ENCODE peak calls at places on chromosome 2, in four cellular contexts. One of them, this sample, is unnamed. For H3K4me1 and H3K36me3, the result is how much of the 10 kb centered on the place peaks cover.

GRCh38 chr2:120421126-120421829 is 75.3 kb downstream of the INHBB start:
- DNase-seq in osteoblast: peak
- DNase-seq in CD8-positive, alpha-beta T cell: peak
- DNase-seq in tibial nerve: no peak
- DNase-seq in this sample: no peak

GRCh38 chr2:216082805-216083204 is 1.1 kb downstream of the TMEM169 start:
- DNase-seq in osteoblast: no peak
- DNase-seq in CD8-positive, alpha-beta T cell: no peak
- DNase-seq in tibial nerve: no peak
- DNase-seq in this sample: no peak

GRCh38 chr2:12615509-12615908 is 101.2 kb upstream of the TRIB2 start:
- DNase-seq in osteoblast: no peak
- DNase-seq in CD8-positive, alpha-beta T cell: no peak
- DNase-seq in tibial nerve: no peak
- DNase-seq in this sample: no peak

GRCh38 chr2:12717191-12717987 is 653 bp downstream of the TRIB2 start:
- DNase-seq in osteoblast: peak
- DNase-seq in CD8-positive, alpha-beta T cell: peak
- DNase-seq in tibial nerve: no peak
- DNase-seq in this sample: peak

GRCh38 chr2:149661844-149662243 is 74.3 kb upstream of the MMADHC start:
- DNase-seq in osteoblast: peak
- DNase-seq in CD8-positive, alpha-beta T cell: no peak
- DNase-seq in tibial nerve: no peak
- DNase-seq in this sample: no peak

GRCh38 chr2:3606028-3606369 is 11.1 kb downstream of the COLEC11 start:
- DNase-seq in osteoblast: no peak
- DNase-seq in CD8-positive, alpha-beta T cell: peak
- DNase-seq in tibial nerve: no peak
- DNase-seq in this sample: no peak

GRCh38 chr2:165698621-165698946 is 95.5 kb downstream of the GALNT3 start:
- DNase-seq in osteoblast: no peak
- DNase-seq in CD8-positive, alpha-beta T cell: no peak
- DNase-seq in tibial nerve: peak
- DNase-seq in this sample: no peak

GRCh38 chr2:218368150-218368528 is 11.5 kb downstream of the CATIP start:
- DNase-seq in osteoblast: no peak
- DNase-seq in CD8-positive, alpha-beta T cell: no peak
- DNase-seq in tibial nerve: no peak
- DNase-seq in this sample: no peak

GRCh38 chr2:205957452-205958154 is 128.4 kb downstream of the INO80D start:
- DNase-seq in osteoblast: no peak
- DNase-seq in CD8-positive, alpha-beta T cell: no peak
- DNase-seq in tibial nerve: no peak
- DNase-seq in this sample: no peak

GRCh38 chr2:96113367-96113677 is 3.0 kb downstream of the ADRA2B start:
- DNase-seq in osteoblast: no peak
- DNase-seq in CD8-positive, alpha-beta T cell: no peak
- DNase-seq in tibial nerve: no peak
- DNase-seq in this sample: no peak

GRCh38 chr2:99622578-99622977 is 132.8 kb upstream of the REV1 start:
- DNase-seq in osteoblast: no peak
- DNase-seq in CD8-positive, alpha-beta T cell: no peak
- DNase-seq in tibial nerve: no peak
- DNase-seq in this sample: no peak

GRCh38 chr2:177930916-177931315 is 141.7 kb downstream of the PDE11A start:
- DNase-seq in osteoblast: no peak
- DNase-seq in CD8-positive, alpha-beta T cell: no peak
- DNase-seq in tibial nerve: no peak
- DNase-seq in this sample: no peak

GRCh38 chr2:234695981-234696380 is 199.1 kb upstream of the ARL4C start:
- DNase-seq in osteoblast: peak
- DNase-seq in CD8-positive, alpha-beta T cell: no peak
- DNase-seq in tibial nerve: no peak
- DNase-seq in this sample: no peak

GRCh38 chr2:233740875-233741274 is 12.0 kb downstream of the UGT1A3 start:
- DNase-seq in osteoblast: no peak
- DNase-seq in CD8-positive, alpha-beta T cell: no peak
- DNase-seq in tibial nerve: no peak
- DNase-seq in this sample: no peak

GRCh38 chr2:17615728-17616351 is 75.3 kb downstream of the VSNL1 start:
- DNase-seq in osteoblast: peak
- DNase-seq in CD8-positive, alpha-beta T cell: no peak
- DNase-seq in tibial nerve: no peak
- DNase-seq in this sample: no peak

GRCh38 chr2:68974251-68974650 is at the start of gene GKN1:
- DNase-seq in osteoblast: no peak
- DNase-seq in CD8-positive, alpha-beta T cell: no peak
- DNase-seq in tibial nerve: no peak
- DNase-seq in this sample: no peak

GRCh38 chr2:179049203-179049545 is 763 bp downstream of the CCDC141 start:
- DNase-seq in osteoblast: no peak
- DNase-seq in CD8-positive, alpha-beta T cell: peak
- DNase-seq in tibial nerve: no peak
- DNase-seq in this sample: no peak

GRCh38 chr2:202387608-202388342 is 11.6 kb downstream of the BMPR2 start:
- DNase-seq in osteoblast: no peak
- DNase-seq in CD8-positive, alpha-beta T cell: no peak
- DNase-seq in tibial nerve: no peak
- DNase-seq in this sample: no peak

GRCh38 chr2:207202645-207203044 is 36.9 kb upstream of the KLF7 start:
- DNase-seq in osteoblast: peak
- DNase-seq in CD8-positive, alpha-beta T cell: no peak
- DNase-seq in tibial nerve: no peak
- DNase-seq in this sample: no peak

GRCh38 chr2:69271831-69272257 is 115.2 kb downstream of the GFPT1 start:
- DNase-seq in osteoblast: no peak
- DNase-seq in CD8-positive, alpha-beta T cell: no peak
- DNase-seq in tibial nerve: no peak
- DNase-seq in this sample: peak

GRCh38 chr2:230473378-230473777 is 57.4 kb downstream of the SP100 start:
- DNase-seq in osteoblast: no peak
- DNase-seq in CD8-positive, alpha-beta T cell: peak
- DNase-seq in tibial nerve: no peak
- DNase-seq in this sample: no peak

GRCh38 chr2:233811087-233811486 is 33.0 kb downstream of the MROH2A start:
- DNase-seq in osteoblast: no peak
- DNase-seq in CD8-positive, alpha-beta T cell: no peak
- DNase-seq in tibial nerve: no peak
- DNase-seq in this sample: no peak

GRCh38 chr2:67215214-67215613 is 181.9 kb upstream of the ETAA1 start:
- DNase-seq in osteoblast: peak
- DNase-seq in CD8-positive, alpha-beta T cell: no peak
- DNase-seq in tibial nerve: no peak
- DNase-seq in this sample: peak

GRCh38 chr2:195721042-195721441 is 64.0 kb downstream of the SLC39A10 start:
- DNase-seq in osteoblast: no peak
- DNase-seq in CD8-positive, alpha-beta T cell: no peak
- DNase-seq in tibial nerve: no peak
- DNase-seq in this sample: no peak

GRCh38 chr2:48508461-48509124 is 21.4 kb upstream of the STON1 start:
- DNase-seq in osteoblast: no peak
- DNase-seq in CD8-positive, alpha-beta T cell: no peak
- DNase-seq in tibial nerve: no peak
- DNase-seq in this sample: no peak

GRCh38 chr2:74379851-74380789 is at the start of gene DCTN1:
- DNase-seq in osteoblast: peak
- DNase-seq in CD8-positive, alpha-beta T cell: no peak
- DNase-seq in tibial nerve: peak
- DNase-seq in this sample: peak

GRCh38 chr2:100104718-100105677 is 37.4 kb downstream of the AFF3 start:
- DNase-seq in osteoblast: peak
- DNase-seq in CD8-positive, alpha-beta T cell: no peak
- DNase-seq in tibial nerve: no peak
- DNase-seq in this sample: peak

GRCh38 chr2:163641986-163642385 is 93.8 kb downstream of the FIGN start:
- DNase-seq in osteoblast: no peak
- DNase-seq in CD8-positive, alpha-beta T cell: no peak
- DNase-seq in tibial nerve: no peak
- DNase-seq in this sample: no peak
- H3K4me1 ChIP-seq in osteoblast: under half
- H3K4me1 ChIP-seq in CD8-positive, alpha-beta T cell: under half
- H3K4me1 ChIP-seq in tibial nerve: under half
- H3K4me1 ChIP-seq in this sample: under half

GRCh38 chr2:14577843-14578242 is 54.7 kb upstream of the LRATD1 start:
- DNase-seq in osteoblast: no peak
- DNase-seq in CD8-positive, alpha-beta T cell: no peak
- DNase-seq in tibial nerve: no peak
- DNase-seq in this sample: no peak
- H3K27ac ChIP-seq in osteoblast: no peak
- H3K27ac ChIP-seq in CD8-positive, alpha-beta T cell: no peak
- H3K27ac ChIP-seq in tibial nerve: no peak
- H3K27ac ChIP-seq in this sample: no peak

GRCh38 chr2:237556773-237557632 is 9.4 kb upstream of the PRLH start:
- DNase-seq in osteoblast: peak
- DNase-seq in CD8-positive, alpha-beta T cell: no peak
- DNase-seq in tibial nerve: no peak
- DNase-seq in this sample: no peak

GRCh38 chr2:237557633-237558015 is 8.8 kb upstream of the PRLH start:
- DNase-seq in osteoblast: no peak
- DNase-seq in CD8-positive, alpha-beta T cell: no peak
- DNase-seq in tibial nerve: no peak
- DNase-seq in this sample: no peak

GRCh38 chr2:237553959-237554358 is 12.4 kb upstream of the PRLH start:
- DNase-seq in osteoblast: peak
- DNase-seq in CD8-positive, alpha-beta T cell: no peak
- DNase-seq in tibial nerve: no peak
- DNase-seq in this sample: no peak

GRCh38 chr2:237552911-237553310 is 13.5 kb upstream of the PRLH start:
- DNase-seq in osteoblast: peak
- DNase-seq in CD8-positive, alpha-beta T cell: no peak
- DNase-seq in tibial nerve: no peak
- DNase-seq in this sample: peak

DNA sequence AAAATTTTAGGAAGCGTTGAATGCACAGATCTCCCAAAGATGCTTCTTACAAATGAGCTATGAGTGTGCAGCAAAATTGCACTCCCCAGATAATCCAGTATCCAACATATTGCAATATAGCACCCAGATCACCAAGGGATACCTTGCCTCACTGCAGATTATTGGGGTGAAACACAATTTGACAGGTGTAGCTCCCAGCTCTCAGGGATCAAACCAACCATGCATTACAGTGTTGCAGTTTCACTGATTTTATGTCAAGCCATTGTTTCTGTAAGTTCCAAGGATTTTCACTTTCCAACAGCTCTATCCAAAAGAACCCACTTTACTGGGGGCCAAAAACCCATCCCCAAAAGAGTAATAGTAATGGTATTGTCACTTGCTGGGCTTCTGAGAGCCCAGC is 10.8 kb upstream of the PRLH start:
- DNase-seq in osteoblast: no peak
- DNase-seq in CD8-positive, alpha-beta T cell: no peak
- DNase-seq in tibial nerve: no peak
- DNase-seq in this sample: no peak
- H3K36me3 ChIP-seq in osteoblast: under half
- H3K36me3 ChIP-seq in CD8-positive, alpha-beta T cell: under half
- H3K36me3 ChIP-seq in tibial nerve: under half
- H3K36me3 ChIP-seq in this sample: under half

GRCh38 chr2:190804182-190804795 is 76.3 kb upstream of the GLS start:
- DNase-seq in osteoblast: no peak
- DNase-seq in CD8-positive, alpha-beta T cell: no peak
- DNase-seq in tibial nerve: peak
- DNase-seq in this sample: no peak

GRCh38 chr2:190805126-190805525 is 75.5 kb upstream of the GLS start:
- DNase-seq in osteoblast: no peak
- DNase-seq in CD8-positive, alpha-beta T cell: no peak
- DNase-seq in tibial nerve: no peak
- DNase-seq in this sample: no peak

GRCh38 chr2:190802133-190802532 is 78.5 kb upstream of the GLS start:
- DNase-seq in osteoblast: no peak
- DNase-seq in CD8-positive, alpha-beta T cell: no peak
- DNase-seq in tibial nerve: no peak
- DNase-seq in this sample: no peak

GRCh38 chr2:190800528-190800927 is 80.1 kb upstream of the GLS start:
- DNase-seq in osteoblast: no peak
- DNase-seq in CD8-positive, alpha-beta T cell: no peak
- DNase-seq in tibial nerve: no peak
- DNase-seq in this sample: no peak

DNA sequence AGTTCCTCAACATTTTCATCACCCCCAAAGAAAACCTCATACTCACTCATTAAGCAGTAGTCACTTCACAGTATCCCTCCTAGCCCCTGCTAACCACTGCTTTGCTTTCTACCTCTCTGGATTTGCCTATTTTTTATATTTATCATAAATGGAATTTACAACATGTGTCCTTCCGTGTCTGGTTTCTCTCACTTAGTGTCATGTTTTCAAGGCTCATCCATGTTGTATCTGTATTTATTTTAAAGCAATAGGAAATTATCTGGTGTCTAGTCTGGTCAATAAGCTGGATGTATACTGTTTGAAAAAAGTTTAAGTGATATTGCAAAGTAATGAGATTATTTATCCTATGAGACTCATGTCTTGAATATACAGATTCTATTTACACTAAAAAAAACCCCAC is 77.8 kb upstream of the GLS start:
- DNase-seq in osteoblast: no peak
- DNase-seq in CD8-positive, alpha-beta T cell: no peak
- DNase-seq in tibial nerve: no peak
- DNase-seq in this sample: no peak
- H3K4me1 ChIP-seq in osteoblast: under half
- H3K4me1 ChIP-seq in CD8-positive, alpha-beta T cell: under half
- H3K4me1 ChIP-seq in tibial nerve: under half
- H3K4me1 ChIP-seq in this sample: under half

This sample was measured in uterus.